ENCODE peak calls at places on chromosomes 3 and 15, in four cellular contexts. One of them, this sample, is unnamed.

GRCh38 chr3:85800676-85801075 is 841.9 kb downstream of the CADM2 start:
- DNase-seq in A549: no peak
- DNase-seq in left ventricle myocardium inferior: no peak
- DNase-seq in psoas muscle: no peak
- DNase-seq in this sample: no peak

GRCh38 chr3:129000742-129001100 is 383 bp upstream of the EFCC1 start:
- DNase-seq in A549: no peak
- DNase-seq in left ventricle myocardium inferior: no peak
- DNase-seq in psoas muscle: no peak
- DNase-seq in this sample: no peak

GRCh38 chr3:9793161-9793781 is 389 bp downstream of the ARPC4 start:
- DNase-seq in psoas muscle: no peak
- DNase-seq in A549: no peak
- DNase-seq in left ventricle myocardium inferior: no peak
- DNase-seq in this sample: no peak

GRCh38 chr15:71313806-71314205 is 198.5 kb downstream of the THSD4 start:
- DNase-seq in psoas muscle: no peak
- DNase-seq in A549: no peak
- DNase-seq in left ventricle myocardium inferior: no peak
- DNase-seq in this sample: no peak

GRCh38 chr15:70151008-70151407 is 53.3 kb upstream of the TLE3 start:
- DNase-seq in A549: no peak
- DNase-seq in psoas muscle: no peak
- DNase-seq in left ventricle myocardium inferior: no peak
- DNase-seq in this sample: no peak

GRCh38 chr3:196537319-196537984 is 22.3 kb upstream of the SMCO1 start:
- DNase-seq in psoas muscle: peak; percentile 27
- DNase-seq in A549: no peak
- DNase-seq in left ventricle myocardium inferior: no peak
- DNase-seq in this sample: no peak

GRCh38 chr3:111627092-111627491 is 31.9 kb upstream of the ZBED2 start:
- DNase-seq in psoas muscle: no peak
- DNase-seq in left ventricle myocardium inferior: no peak
- DNase-seq in A549: no peak
- DNase-seq in this sample: no peak

GRCh38 chr3:54830658-54831057 is 97.2 kb downstream of the LRTM1 start:
- DNase-seq in A549: peak; percentile 10
- DNase-seq in left ventricle myocardium inferior: no peak
- DNase-seq in psoas muscle: no peak
- DNase-seq in this sample: no peak

GRCh38 chr15:66006986-66007385 is 137.7 kb downstream of the RAB11A start:
- DNase-seq in left ventricle myocardium inferior: no peak
- DNase-seq in A549: peak; percentile 68
- DNase-seq in psoas muscle: no peak
- DNase-seq in this sample: no peak
- H3K4me1 ChIP-seq in left ventricle myocardium inferior: no peaks in the 10 kb centered on the region
- H3K4me1 ChIP-seq in A549: peaks cover 39% of the 10 kb centered on the region
- H3K4me1 ChIP-seq in psoas muscle: no peaks in the 10 kb centered on the region
- H3K4me1 ChIP-seq in this sample: no peaks in the 10 kb centered on the region

GRCh38 chr3:13332158-13332557 is 88.0 kb downstream of the NUP210 start:
- DNase-seq in A549: no peak
- DNase-seq in left ventricle myocardium inferior: no peak
- DNase-seq in psoas muscle: no peak
- DNase-seq in this sample: no peak
- H3K4me1 ChIP-seq in A549: no peaks in the 10 kb centered on the region
- H3K4me1 ChIP-seq in left ventricle myocardium inferior: no peaks in the 10 kb centered on the region
- H3K4me1 ChIP-seq in psoas muscle: peaks cover 7% of the 10 kb centered on the region
- H3K4me1 ChIP-seq in this sample: no peaks in the 10 kb centered on the region

GRCh38 chr3:4981688-4982494 is 2.7 kb downstream of the BHLHE40 start:
- DNase-seq in A549: no peak
- DNase-seq in left ventricle myocardium inferior: no peak
- DNase-seq in psoas muscle: no peak
- DNase-seq in this sample: no peak

GRCh38 chr3:4982773-4983738 is 3.8 kb downstream of the BHLHE40 start:
- DNase-seq in left ventricle myocardium inferior: no peak
- DNase-seq in psoas muscle: no peak
- DNase-seq in A549: no peak
- DNase-seq in this sample: no peak

GRCh38 chr3:4979401-4980228 is at the start of gene BHLHE40:
- DNase-seq in A549: no peak
- DNase-seq in left ventricle myocardium inferior: peak; percentile 46
- DNase-seq in psoas muscle: no peak
- DNase-seq in this sample: no peak

GRCh38 chr3:4980229-4981159 is 1.3 kb downstream of the BHLHE40 start:
- DNase-seq in left ventricle myocardium inferior: peak; percentile 92
- DNase-seq in psoas muscle: peak; percentile 92
- DNase-seq in A549: peak; percentile 64
- DNase-seq in this sample: peak; percentile 97

DNA sequence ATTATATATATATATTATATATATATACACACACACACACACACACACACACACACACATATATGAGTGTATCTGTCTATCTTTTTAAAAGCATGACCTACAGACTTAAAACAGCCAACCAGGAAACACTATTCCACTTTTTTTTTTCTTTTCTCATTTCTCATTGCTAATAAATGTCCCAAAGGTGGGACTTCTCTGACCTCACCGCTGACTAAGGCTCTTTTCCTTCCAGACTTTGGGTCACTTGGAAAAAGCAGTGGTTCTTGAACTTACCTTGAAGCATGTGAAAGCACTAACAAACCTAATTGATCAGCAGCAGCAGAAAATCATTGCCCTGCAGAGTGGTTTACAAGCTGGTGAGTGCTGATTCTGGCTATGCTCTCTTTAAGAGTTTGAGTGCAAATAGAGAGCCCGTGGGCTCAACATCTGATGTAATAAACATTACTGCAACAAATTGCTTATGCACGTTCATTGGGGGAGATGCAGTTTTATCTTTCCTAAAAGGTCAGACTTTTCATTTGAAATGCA is 2.0 kb downstream of the BHLHE40 start:
- DNase-seq in A549: no peak
- DNase-seq in psoas muscle: no peak
- DNase-seq in left ventricle myocardium inferior: no peak
- DNase-seq in this sample: no peak
- H3K4me1 ChIP-seq in A549: peaks cover 32% of the 10 kb centered on the region
- H3K4me1 ChIP-seq in psoas muscle: peaks cover 32% of the 10 kb centered on the region
- H3K4me1 ChIP-seq in left ventricle myocardium inferior: peaks cover 79% of the 10 kb centered on the region
- H3K4me1 ChIP-seq in this sample: no peaks in the 10 kb centered on the region

DNA sequence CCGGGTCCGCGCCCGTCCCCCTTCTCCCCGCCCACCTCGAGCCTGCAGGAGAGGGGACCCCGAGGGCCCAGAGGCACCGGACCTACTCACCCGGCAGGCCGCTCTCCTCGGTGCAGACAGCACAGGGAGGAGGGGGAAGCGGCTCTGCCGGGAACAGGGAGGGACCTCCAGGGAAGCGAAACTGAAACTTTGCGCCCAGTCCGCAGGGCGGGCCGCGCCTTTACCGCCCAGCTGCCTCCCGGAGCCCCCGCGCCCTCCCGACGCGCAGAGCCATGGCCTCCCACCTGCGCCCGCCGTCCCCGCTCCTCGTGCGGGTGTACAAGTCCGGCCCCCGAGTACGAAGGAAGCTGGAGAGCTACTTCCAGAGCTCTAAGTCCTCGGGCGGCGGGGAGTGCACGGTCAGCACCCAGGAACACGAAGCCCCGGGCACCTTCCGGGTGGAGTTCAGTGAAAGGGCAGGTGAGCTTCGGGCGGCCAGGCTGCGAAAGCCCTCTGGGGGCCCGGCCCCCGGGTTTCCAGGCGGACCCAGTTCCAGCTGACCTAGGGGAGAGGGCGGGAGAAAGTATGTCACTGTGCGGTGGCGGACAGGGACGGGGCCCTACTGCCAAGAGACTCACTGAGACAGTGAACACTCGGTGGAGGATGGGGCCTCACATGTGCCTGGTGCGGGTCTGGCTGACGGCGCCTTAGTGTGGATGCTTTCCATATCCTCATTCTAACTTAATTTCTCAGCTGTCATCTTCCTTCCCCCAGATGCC is at the start of the genes DTX3L and PARP9:
- DNase-seq in psoas muscle: peak; percentile 80
- DNase-seq in A549: peak; percentile 83
- DNase-seq in left ventricle myocardium inferior: peak; percentile 86
- DNase-seq in this sample: peak; percentile 83
- H3K4me1 ChIP-seq in psoas muscle: peaks cover 17% of the 10 kb centered on the region
- H3K4me1 ChIP-seq in A549: peaks cover 6% of the 10 kb centered on the region
- H3K4me1 ChIP-seq in left ventricle myocardium inferior: peaks cover 56% of the 10 kb centered on the region
- H3K4me1 ChIP-seq in this sample: no peaks in the 10 kb centered on the region

DNA sequence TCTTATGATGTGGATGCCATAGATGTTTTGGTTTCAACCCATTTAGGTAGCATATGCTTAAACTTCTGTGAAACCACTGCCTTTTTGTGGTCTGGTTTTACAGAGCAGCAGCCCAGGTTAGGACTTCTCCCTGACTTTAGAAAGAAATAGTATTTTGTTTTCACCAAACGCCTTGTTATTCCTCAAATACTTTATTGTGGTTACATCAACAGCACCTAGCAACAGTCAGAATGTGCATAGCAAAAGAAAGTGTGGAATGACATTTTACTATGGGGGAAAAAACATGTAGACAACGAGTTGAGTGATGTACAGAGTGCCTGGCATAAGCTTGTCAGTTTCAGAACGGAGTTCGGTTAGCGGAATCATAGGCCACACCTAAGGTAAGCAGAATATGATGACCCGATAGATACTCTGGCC is 159.2 kb downstream of the TPRG1 start:
- DNase-seq in A549: no peak
- DNase-seq in left ventricle myocardium inferior: no peak
- DNase-seq in psoas muscle: no peak
- DNase-seq in this sample: no peak
- H3K4me1 ChIP-seq in A549: peaks cover 13% of the 10 kb centered on the region
- H3K4me1 ChIP-seq in left ventricle myocardium inferior: no peaks in the 10 kb centered on the region
- H3K4me1 ChIP-seq in psoas muscle: peaks cover 5% of the 10 kb centered on the region
- H3K4me1 ChIP-seq in this sample: no peaks in the 10 kb centered on the region

GRCh38 chr15:64013179-64014043 is 32.9 kb downstream of the DAPK2 start:
- DNase-seq in left ventricle myocardium inferior: no peak
- DNase-seq in A549: no peak
- DNase-seq in psoas muscle: no peak
- DNase-seq in this sample: no peak
- H3K4me1 ChIP-seq in left ventricle myocardium inferior: peaks cover 90% of the 10 kb centered on the region
- H3K4me1 ChIP-seq in A549: peaks cover 48% of the 10 kb centered on the region
- H3K4me1 ChIP-seq in psoas muscle: peaks cover 91% of the 10 kb centered on the region
- H3K4me1 ChIP-seq in this sample: no peaks in the 10 kb centered on the region

DNA sequence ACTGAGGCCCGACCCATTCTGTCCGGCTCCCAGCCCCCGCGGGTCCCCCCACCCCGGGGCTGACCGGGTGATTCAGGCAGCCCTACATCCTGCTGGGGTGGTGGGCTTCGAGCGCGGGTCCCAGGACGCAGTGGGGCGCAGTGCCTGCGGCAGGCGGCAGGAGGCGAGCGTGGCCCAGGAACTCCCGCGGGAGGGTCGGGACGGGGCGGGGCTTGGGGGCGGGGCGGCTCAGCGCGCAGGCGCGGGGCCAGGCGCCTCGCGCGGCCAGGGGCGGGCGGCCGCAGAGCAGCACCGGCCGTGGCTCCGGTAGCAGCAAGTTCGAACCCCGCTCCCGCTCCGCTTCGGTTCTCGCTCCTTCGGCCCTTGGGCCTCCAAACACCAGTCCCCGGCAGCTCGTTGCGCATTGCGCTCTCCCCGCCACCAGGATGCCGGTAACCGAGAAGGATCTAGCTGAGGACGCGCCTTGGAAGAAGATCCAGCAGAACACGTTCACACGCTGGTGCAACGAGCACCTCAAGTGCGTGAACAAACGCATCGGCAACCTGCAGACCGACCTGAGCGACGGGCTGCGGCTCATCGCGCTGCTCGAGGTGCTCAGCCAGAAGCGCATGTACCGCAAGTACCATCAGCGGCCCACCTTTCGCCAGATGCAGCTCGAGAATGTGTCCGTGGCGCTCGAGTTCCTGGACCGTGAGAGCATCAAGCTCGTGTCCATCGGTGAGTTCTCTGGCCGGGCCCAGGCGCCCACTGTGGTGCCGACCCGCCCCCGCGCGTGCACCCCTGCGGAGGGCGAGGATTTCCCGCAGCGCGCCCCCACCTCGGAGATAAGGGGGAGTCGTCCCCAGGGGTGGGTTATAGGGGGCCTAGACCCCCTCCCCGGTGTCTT is at the start of gene FLNB:
- DNase-seq in left ventricle myocardium inferior: peak; percentile 62
- DNase-seq in psoas muscle: peak; percentile 61
- DNase-seq in A549: peak; percentile 65
- DNase-seq in this sample: no peak
- H3K4me1 ChIP-seq in left ventricle myocardium inferior: peaks cover 55% of the 10 kb centered on the region
- H3K4me1 ChIP-seq in psoas muscle: peaks cover 5% of the 10 kb centered on the region
- H3K4me1 ChIP-seq in A549: peaks cover 38% of the 10 kb centered on the region
- H3K4me1 ChIP-seq in this sample: peaks cover 29% of the 10 kb centered on the region

GRCh38 chr3:23864954-23865353 is 51.8 kb downstream of the NKIRAS1 start:
- DNase-seq in left ventricle myocardium inferior: no peak
- DNase-seq in psoas muscle: no peak
- DNase-seq in A549: no peak
- DNase-seq in this sample: no peak
- H3K4me1 ChIP-seq in left ventricle myocardium inferior: peaks cover 92% of the 10 kb centered on the region
- H3K4me1 ChIP-seq in psoas muscle: peaks cover 70% of the 10 kb centered on the region
- H3K4me1 ChIP-seq in A549: peaks cover 23% of the 10 kb centered on the region
- H3K4me1 ChIP-seq in this sample: peaks cover 28% of the 10 kb centered on the region

This sample was measured in right atrium auricular region.